ENCODE peak calls at places on chromosomes 3 and 15, in seven cellular contexts. S, O, N, F, K, L and A are unnamed samples.

GRCh38 chr3:66582721-66583141 is 81.9 kb upstream of the LRIG1 start:
- DNase-seq in S (peak), K (no peak), N (peak), O (no peak), L (peak), F (no peak), A (no peak)

GRCh38 chr15:76191539-76192244 is 119.6 kb downstream of the ETFA start:
- DNase-seq in K (no peak), L (no peak), O (no peak), S (no peak), F (no peak), N (no peak), A (no peak)

GRCh38 chr3:143644370-143645089 is 203.7 kb downstream of the SLC9A9 start:
- DNase-seq in S (peak), O (peak), N (peak), L (peak), K (no peak), F (peak), A (no peak)

GRCh38 chr15:25905140-25905539 is 42.0 kb upstream of the ATP10A start:
- DNase-seq in N (peak), K (peak), O (peak), S (no peak), F (no peak), L (peak), A (no peak)

GRCh38 chr3:125671461-125672243 is 76.4 kb upstream of the OSBPL11 start:
- DNase-seq in S (no peak), O (no peak), K (no peak), N (no peak), L (no peak), F (no peak), A (no peak)

GRCh38 chr15:93088200-93088980 is 621 bp downstream of the RGMA start:
- DNase-seq in O (peak), F (peak), L (no peak), S (peak), N (peak), K (peak), A (no peak)

GRCh38 chr15:84654689-84655453 is 788 bp upstream of the WDR73 start:
- DNase-seq in L (peak), K (peak), O (peak), S (peak), F (peak), N (peak), A (peak)

GRCh38 chr3:139978966-139979365 is 44.0 kb downstream of the CLSTN2 start:
- DNase-seq in L (no peak), F (no peak), S (no peak), N (no peak), O (no peak), K (no peak), A (no peak)